ENCODE peak calls at places on chromosomes 12 and 14, in nine cellular contexts. B is effector memory CD4-positive, alpha-beta T cell; K is IMR-90; U is CD8-positive, alpha-beta memory T cell; O is upper lobe of right lung; M is right atrium auricular region; S is left lung; N is mesendoderm; F is uterus. Q is an unnamed sample.

GRCh38 chr12:1846421-1847405 is 26.3 kb downstream of the LRTM2 start:
- DNase-seq in B (no peak), K (no peak), U (no peak), O (peak), M (no peak), S (peak), N (no peak), F (peak), Q (no peak)

GRCh38 chr14:55354500-55354899 is 57.1 kb downstream of the ATG14 start:
- DNase-seq in B (peak), K (peak), U (peak), O (no peak), M (no peak), S (no peak), N (peak), F (peak), Q (peak)

GRCh38 chr12:51980051-51980808 is 26.5 kb upstream of the TAMALIN start:
- DNase-seq in B (peak), K (peak), U (peak), O (peak), M (no peak), S (peak), N (peak), F (peak), Q (peak)

GRCh38 chr14:96016761-96017160 is 22.4 kb upstream of the C14orf132 start:
- DNase-seq in B (no peak), K (peak), U (no peak), O (peak), M (no peak), S (no peak), N (peak), F (no peak), Q (no peak)

GRCh38 chr14:72471346-72471745 is 422.6 kb downstream of the DPF3 start:
- DNase-seq in B (no peak), K (peak), U (no peak), O (no peak), M (no peak), S (no peak), N (no peak), F (no peak), Q (peak)

GRCh38 chr14:99774526-99775307 is 18.5 kb upstream of the EML1 start:
- DNase-seq in B (no peak), K (peak), U (no peak), O (no peak), M (peak), S (no peak), N (no peak), F (peak), Q (peak)

GRCh38 chr12:123743002-123743401 is 19.1 kb upstream of the DNAH10 start:
- DNase-seq in B (no peak), K (no peak), U (no peak), O (no peak), M (no peak), S (peak), N (no peak), F (no peak), Q (no peak)

GRCh38 chr14:100323942-100324307 is 786 bp downstream of the SLC25A47 start:
- DNase-seq in B (no peak), K (no peak), U (no peak), O (no peak), M (no peak), S (no peak), N (no peak), F (no peak), Q (no peak)

GRCh38 chr14:74488788-74489397 is 4.2 kb downstream of the NPC2 start:
- DNase-seq in B (no peak), K (peak), U (no peak), O (no peak), M (no peak), S (no peak), N (no peak), F (no peak), Q (peak)

GRCh38 chr14:93113678-93114067 is 2.1 kb downstream of the ITPK1 start:
- DNase-seq in B (no peak), K (no peak), U (no peak), O (no peak), M (no peak), S (no peak), N (no peak), F (no peak), Q (no peak)

GRCh38 chr12:46367351-46368029 is 5.1 kb downstream of the SLC38A2 start:
- DNase-seq in B (no peak), K (no peak), U (no peak), O (no peak), M (no peak), S (no peak), N (no peak), F (no peak), Q (no peak)

GRCh38 chr14:75614179-75614578 is 35.8 kb downstream of the FLVCR2 start:
- DNase-seq in B (no peak), K (no peak), U (no peak), O (no peak), M (no peak), S (no peak), N (no peak), F (no peak), Q (no peak)

GRCh38 chr12:98146043-98146442 is 369.3 kb upstream of the TMPO start:
- DNase-seq in B (no peak), K (no peak), U (no peak), O (no peak), M (no peak), S (no peak), N (no peak), F (no peak), Q (no peak)

GRCh38 chr14:102510616-102511520 is 1.3 kb upstream of the ANKRD9 start:
- DNase-seq in B (no peak), K (no peak), U (no peak), O (peak), M (no peak), S (peak), N (peak), F (no peak), Q (no peak)

GRCh38 chr12:118884226-118884625 is 97.1 kb upstream of the SRRM4 start:
- DNase-seq in B (no peak), K (no peak), U (no peak), O (no peak), M (no peak), S (no peak), N (peak), F (no peak), Q (no peak)

GRCh38 chr12:75974323-75975273 is 57.0 kb downstream of the PHLDA1 start:
- DNase-seq in B (no peak), K (no peak), U (no peak), O (no peak), M (no peak), S (peak), N (peak), F (no peak), Q (no peak)

GRCh38 chr12:131732996-131733615 is 22.2 kb downstream of the SFSWAP start:
- DNase-seq in B (no peak), K (no peak), U (no peak), O (no peak), M (no peak), S (no peak), N (no peak), F (no peak), Q (no peak)

GRCh38 chr14:67508973-67509372 is 20.5 kb upstream of the TMEM229B start:
- DNase-seq in B (no peak), K (no peak), U (no peak), O (no peak), M (no peak), S (no peak), N (no peak), F (no peak), Q (no peak)

GRCh38 chr12:81644503-81644902 is 114.6 kb downstream of the PPFIA2 start:
- DNase-seq in B (no peak), K (peak), U (no peak), O (no peak), M (no peak), S (no peak), N (peak), F (no peak), Q (peak)

GRCh38 chr12:111394480-111394879 is 11.2 kb upstream of the SH2B3 start:
- DNase-seq in B (no peak), K (no peak), U (no peak), O (no peak), M (no peak), S (no peak), N (no peak), F (no peak), Q (no peak)

GRCh38 chr12:1851126-1851791 is 30.9 kb downstream of the LRTM2 start:
- DNase-seq in B (no peak), K (peak), U (no peak), O (no peak), M (no peak), S (no peak), N (no peak), F (no peak), Q (peak)

GRCh38 chr14:56331815-56332214 is 213.6 kb downstream of the PELI2 start:
- DNase-seq in B (no peak), K (peak), U (no peak), O (no peak), M (no peak), S (no peak), N (no peak), F (no peak), Q (no peak)

GRCh38 chr12:75754698-75755097 is 243.3 kb upstream of the KRR1 start:
- DNase-seq in B (no peak), K (peak), U (no peak), O (no peak), M (no peak), S (no peak), N (no peak), F (no peak), Q (no peak)

GRCh38 chr12:65528127-65528526 is 249.6 kb downstream of the MSRB3 start:
- DNase-seq in B (no peak), K (no peak), U (no peak), O (no peak), M (no peak), S (no peak), N (no peak), F (no peak), Q (no peak)

GRCh38 chr14:105313381-105314286 is 914 bp upstream of the PACS2 start:
- DNase-seq in B (no peak), K (no peak), U (no peak), O (no peak), M (no peak), S (peak), N (no peak), F (no peak), Q (peak)

GRCh38 chr12:5969974-5970690 is 25.1 kb upstream of the ANO2 start:
- DNase-seq in B (no peak), K (no peak), U (no peak), O (no peak), M (no peak), S (no peak), N (peak), F (no peak), Q (peak)

GRCh38 chr14:55973285-55973800 is 144.9 kb upstream of the PELI2 start:
- DNase-seq in B (no peak), K (no peak), U (no peak), O (no peak), M (no peak), S (no peak), N (no peak), F (no peak), Q (no peak)

GRCh38 chr12:59677857-59678256 is 82.0 kb downstream of the SLC16A7 start:
- DNase-seq in B (no peak), K (no peak), U (no peak), O (no peak), M (no peak), S (no peak), N (no peak), F (no peak), Q (no peak)

GRCh38 chr12:575129-575502 is 88.1 kb downstream of the NINJ2 start:
- DNase-seq in B (no peak), K (no peak), U (no peak), O (no peak), M (no peak), S (no peak), N (no peak), F (no peak), Q (peak)

GRCh38 chr12:127600211-127600610 is 666.8 kb upstream of the TMEM132C start:
- DNase-seq in B (no peak), K (no peak), U (no peak), O (no peak), M (no peak), S (no peak), N (peak), F (no peak), Q (peak)

GRCh38 chr14:58738876-58739275 is 101.1 kb downstream of the DACT1 start:
- DNase-seq in B (no peak), K (no peak), U (no peak), O (no peak), M (no peak), S (no peak), N (no peak), F (no peak), Q (peak)
- H3K27ac ChIP-seq in B (no peak), K (no peak), U (no peak), O (no peak), M (no peak), S (no peak), N (no peak), F (no peak), Q (peak)

GRCh38 chr14:69648480-69649414 is 37.4 kb downstream of the SUSD6 start:
- DNase-seq in B (no peak), K (peak), U (no peak), O (no peak), M (no peak), S (no peak), N (no peak), F (no peak), Q (peak)

GRCh38 chr14:69650948-69651369 is 39.6 kb downstream of the SUSD6 start:
- DNase-seq in B (no peak), K (no peak), U (no peak), O (no peak), M (no peak), S (no peak), N (peak), F (no peak), Q (peak)

GRCh38 chr14:69654109-69654508 is 42.7 kb downstream of the SUSD6 start:
- DNase-seq in B (no peak), K (no peak), U (no peak), O (no peak), M (no peak), S (no peak), N (no peak), F (no peak), Q (no peak)

GRCh38 chr14:69651653-69652052 is 40.3 kb downstream of the SUSD6 start:
- DNase-seq in B (no peak), K (peak), U (no peak), O (no peak), M (no peak), S (no peak), N (no peak), F (no peak), Q (peak)

DNA sequence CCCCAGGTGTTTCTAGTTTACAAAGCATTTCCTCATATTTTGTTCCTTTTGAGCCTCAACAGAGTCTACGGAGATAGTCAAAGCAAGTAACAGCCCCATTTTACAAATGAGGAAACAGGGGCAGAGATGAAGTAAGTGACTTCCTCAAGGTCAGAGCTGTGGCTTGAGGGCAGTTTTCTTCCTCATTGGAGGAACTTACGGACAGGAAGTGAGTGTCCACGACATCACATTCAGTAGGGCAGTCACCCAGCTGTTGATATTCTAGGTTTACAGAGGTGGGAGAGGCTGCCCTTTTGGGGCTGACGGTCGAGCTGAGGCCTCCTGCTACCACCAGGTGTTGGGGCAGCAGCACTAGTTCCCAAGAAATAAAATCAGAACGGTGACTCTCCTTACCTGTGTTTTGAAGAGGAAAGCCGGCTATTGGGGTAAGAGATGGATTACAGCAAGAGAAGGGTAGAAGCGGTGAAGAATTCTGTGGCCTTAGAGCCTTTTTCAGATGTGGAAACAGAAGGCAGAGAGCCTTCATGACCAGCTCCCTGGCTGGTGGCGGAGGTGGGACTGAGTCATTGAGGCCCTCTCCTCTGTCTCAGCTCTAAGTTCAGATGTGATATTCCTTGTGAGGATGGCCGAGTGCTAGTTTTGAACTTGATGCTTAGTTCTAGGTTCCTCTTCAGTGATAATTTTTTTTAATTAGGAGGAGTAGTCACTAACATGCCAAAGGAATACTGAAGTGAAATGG is 41.7 kb downstream of the SUSD6 start:
- DNase-seq in B (no peak), K (peak), U (no peak), O (no peak), M (no peak), S (peak), N (no peak), F (no peak), Q (peak)
- H3K4me3 ChIP-seq in B (no peak), K (no peak), U (no peak), O (no peak), M (no peak), S (peak), N (no peak), F (no peak), Q (no peak)

GRCh38 chr12:121239704-121240420 is 29.9 kb downstream of the P2RX4 start:
- DNase-seq in B (no peak), K (no peak), U (no peak), O (no peak), M (no peak), S (no peak), N (no peak), F (no peak), Q (no peak)

GRCh38 chr12:121241203-121241970 is 31.5 kb downstream of the P2RX4 start:
- DNase-seq in B (no peak), K (no peak), U (no peak), O (no peak), M (no peak), S (no peak), N (no peak), F (peak), Q (no peak)

GRCh38 chr12:121239335-121239678 is 29.4 kb downstream of the P2RX4 start:
- DNase-seq in B (no peak), K (no peak), U (no peak), O (no peak), M (no peak), S (no peak), N (no peak), F (no peak), Q (no peak)

GRCh38 chr12:121238604-121239334 is 28.8 kb downstream of the P2RX4 start:
- DNase-seq in B (no peak), K (no peak), U (no peak), O (no peak), M (no peak), S (no peak), N (peak), F (no peak), Q (no peak)

GRCh38 chr12:121240484-121241202 is 30.7 kb downstream of the P2RX4 start:
- DNase-seq in B (peak), K (no peak), U (peak), O (peak), M (peak), S (peak), N (peak), F (peak), Q (no peak)
- H3K27ac ChIP-seq in B (peak), K (no peak), U (peak), O (peak), M (peak), S (peak), N (no peak), F (peak), Q (no peak)

GRCh38 chr14:84750763-84751554 is 779.0 kb upstream of the FLRT2 start:
- DNase-seq in B (no peak), K (peak), U (no peak), O (no peak), M (no peak), S (no peak), N (peak), F (no peak), Q (no peak)

GRCh38 chr14:84751745-84752144 is 778.2 kb upstream of the FLRT2 start:
- DNase-seq in B (no peak), K (no peak), U (no peak), O (no peak), M (no peak), S (no peak), N (no peak), F (no peak), Q (no peak)

GRCh38 chr14:84749191-84749945 is 780.6 kb upstream of the FLRT2 start:
- DNase-seq in B (no peak), K (no peak), U (no peak), O (no peak), M (no peak), S (no peak), N (peak), F (no peak), Q (no peak)

DNA sequence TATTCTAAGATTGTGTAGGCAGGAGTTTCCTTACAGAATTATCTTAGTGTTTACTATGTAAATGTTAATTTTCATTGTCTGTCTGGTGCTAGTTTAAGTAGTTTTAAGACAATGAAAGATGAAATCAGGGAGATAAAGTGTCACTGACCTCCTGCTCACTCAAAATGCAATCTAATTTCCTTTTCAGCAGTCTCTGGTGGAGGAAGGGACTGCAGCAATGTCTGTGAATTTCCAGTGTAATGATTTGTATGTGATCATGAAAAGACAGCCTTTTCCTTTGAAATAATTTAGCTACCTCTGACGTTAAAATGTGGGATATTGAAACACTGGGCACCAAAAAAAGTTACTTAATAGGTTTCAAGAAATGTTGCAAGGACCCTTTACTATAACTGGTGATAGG is 779.7 kb upstream of the FLRT2 start:
- DNase-seq in B (no peak), K (no peak), U (no peak), O (no peak), M (no peak), S (no peak), N (peak), F (no peak), Q (no peak)
- H3K4me3 ChIP-seq in B (no peak), K (no peak), U (no peak), O (no peak), M (no peak), S (no peak), N (no peak), F (no peak), Q (no peak)

GRCh38 chr14:104150201-104151027 is 12.0 kb downstream of the KIF26A start:
- DNase-seq in B (no peak), K (no peak), U (no peak), O (no peak), M (no peak), S (peak), N (peak), F (no peak), Q (peak)

GRCh38 chr14:104151028-104151385 is 12.6 kb downstream of the KIF26A start:
- DNase-seq in B (no peak), K (no peak), U (no peak), O (no peak), M (no peak), S (no peak), N (no peak), F (no peak), Q (no peak)

GRCh38 chr14:104149278-104149595 is 10.8 kb downstream of the KIF26A start:
- DNase-seq in B (no peak), K (no peak), U (no peak), O (no peak), M (no peak), S (no peak), N (no peak), F (no peak), Q (no peak)

GRCh38 chr14:104148433-104149277 is 10.3 kb downstream of the KIF26A start:
- DNase-seq in B (no peak), K (no peak), U (no peak), O (no peak), M (no peak), S (no peak), N (peak), F (no peak), Q (no peak)

GRCh38 chr14:104149617-104150141 is 11.3 kb downstream of the KIF26A start:
- DNase-seq in B (no peak), K (no peak), U (no peak), O (no peak), M (peak), S (peak), N (peak), F (peak), Q (peak)
- H3K27ac ChIP-seq in B (no peak), K (no peak), U (no peak), O (no peak), M (no peak), S (no peak), N (peak), F (no peak), Q (no peak)

DNA sequence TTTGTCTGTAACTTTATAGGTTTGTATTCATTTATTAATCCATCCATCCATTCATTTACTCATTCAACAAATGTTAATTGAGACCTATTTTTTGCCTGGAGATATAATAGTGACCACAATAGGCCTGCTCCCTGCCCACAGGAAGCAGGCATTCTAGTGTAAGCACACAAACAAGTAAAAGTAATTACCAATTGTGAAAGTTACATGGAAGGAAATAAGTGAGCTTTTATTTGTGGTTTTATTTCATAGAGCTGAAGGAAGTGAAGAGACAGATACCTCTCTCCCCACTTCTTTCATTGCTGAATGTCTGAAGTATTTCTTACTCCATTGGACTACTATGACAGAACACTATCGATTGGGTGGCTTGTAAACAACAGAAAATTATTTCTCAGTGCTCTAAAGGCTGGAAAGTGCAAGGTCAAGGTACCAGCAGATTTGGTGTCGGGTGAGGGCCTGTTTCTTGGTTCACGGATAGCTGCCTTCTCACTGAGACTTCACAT is 183.5 kb downstream of the PRKCH start:
- DNase-seq in B (no peak), K (no peak), U (no peak), O (no peak), M (no peak), S (no peak), N (no peak), F (no peak), Q (no peak)
- H3K4me3 ChIP-seq in B (no peak), K (no peak), U (no peak), O (no peak), M (no peak), S (no peak), N (no peak), F (no peak), Q (no peak)

GRCh38 chr14:66036598-66036997 is 449.6 kb upstream of the CCDC196 start:
- DNase-seq in B (no peak), K (no peak), U (no peak), O (no peak), M (no peak), S (no peak), N (no peak), F (no peak), Q (peak)
- H3K27ac ChIP-seq in B (no peak), K (no peak), U (no peak), O (no peak), M (no peak), S (no peak), N (no peak), F (no peak), Q (no peak)